ENCODE peak calls at places on chromosomes 3 and 15, in seven cellular contexts. F is right cardiac atrium, S is fibroblast of lung, Q is psoas muscle, R is endothelial cell of umbilical vein, E is dorsolateral prefrontal cortex, Y is HCT116. I is an unnamed sample.

GRCh38 chr15:28123408-28124023 is 24.4 kb upstream of the OCA2 start:
- DNase-seq in F (no peak), S (peak), Q (peak), R (peak), E (peak), Y (peak), I (peak)

GRCh38 chr3:122952509-122952908 is 75.1 kb downstream of the SEMA5B start:
- DNase-seq in F (no peak), S (no peak), Q (no peak), R (no peak), E (no peak), Y (no peak), I (no peak)

GRCh38 chr15:32125595-32125994 is 95.3 kb downstream of the CHRNA7 start:
- DNase-seq in F (no peak), S (no peak), Q (no peak), R (no peak), E (no peak), Y (no peak), I (no peak)

GRCh38 chr3:120831066-120831465 is 76.9 kb upstream of the STXBP5L start:
- DNase-seq in F (no peak), S (no peak), Q (no peak), R (no peak), E (no peak), Y (no peak), I (no peak)

GRCh38 chr15:96340611-96341464 is 10.3 kb downstream of the NR2F2 start:
- DNase-seq in F (peak), S (peak), Q (no peak), R (peak), E (no peak), Y (no peak), I (no peak)

GRCh38 chr3:162512488-162512887 is 1015.9 kb downstream of the OTOL1 start:
- DNase-seq in F (no peak), S (no peak), Q (no peak), R (no peak), E (no peak), Y (no peak), I (no peak)

GRCh38 chr3:184240384-184241140 is 8.2 kb downstream of the ALG3 start:
- DNase-seq in F (no peak), S (peak), Q (no peak), R (peak), E (no peak), Y (no peak), I (no peak)

GRCh38 chr15:75821946-75822345 is 21.3 kb upstream of the UBE2Q2 start:
- DNase-seq in F (no peak), S (no peak), Q (no peak), R (no peak), E (no peak), Y (no peak), I (no peak)

GRCh38 chr3:111850481-111850880 is 8.6 kb upstream of the PHLDB2 start:
- DNase-seq in F (no peak), S (peak), Q (no peak), R (peak), E (no peak), Y (no peak), I (no peak)

GRCh38 chr15:27545494-27546255 is 553.4 kb downstream of the OCA2 start:
- DNase-seq in F (no peak), S (peak), Q (no peak), R (no peak), E (no peak), Y (no peak), I (no peak)

GRCh38 chr15:99155961-99156443 is 51.1 kb downstream of the SYNM start:
- DNase-seq in F (no peak), S (peak), Q (no peak), R (no peak), E (no peak), Y (no peak), I (no peak)

GRCh38 chr3:118987466-118987865 is 47.2 kb downstream of the IGSF11 start:
- DNase-seq in F (peak), S (peak), Q (no peak), R (no peak), E (peak), Y (no peak), I (no peak)

GRCh38 chr15:51160484-51160883 is 65.8 kb upstream of the TNFAIP8L3 start:
- DNase-seq in F (no peak), S (no peak), Q (no peak), R (no peak), E (peak), Y (no peak), I (no peak)

GRCh38 chr3:195163719-195164572 is 107.0 kb downstream of the XXYLT1 start:
- DNase-seq in F (no peak), S (no peak), Q (no peak), R (no peak), E (no peak), Y (no peak), I (no peak)

GRCh38 chr3:195160257-195160898 is 110.6 kb downstream of the XXYLT1 start:
- DNase-seq in F (no peak), S (peak), Q (no peak), R (peak), E (no peak), Y (no peak), I (no peak)

GRCh38 chr3:195159819-195160175 is 111.2 kb downstream of the XXYLT1 start:
- DNase-seq in F (no peak), S (peak), Q (no peak), R (no peak), E (no peak), Y (no peak), I (no peak)

GRCh38 chr3:195160908-195161434 is 110.0 kb downstream of the XXYLT1 start:
- DNase-seq in F (no peak), S (no peak), Q (no peak), R (peak), E (no peak), Y (no peak), I (no peak)

DNA sequence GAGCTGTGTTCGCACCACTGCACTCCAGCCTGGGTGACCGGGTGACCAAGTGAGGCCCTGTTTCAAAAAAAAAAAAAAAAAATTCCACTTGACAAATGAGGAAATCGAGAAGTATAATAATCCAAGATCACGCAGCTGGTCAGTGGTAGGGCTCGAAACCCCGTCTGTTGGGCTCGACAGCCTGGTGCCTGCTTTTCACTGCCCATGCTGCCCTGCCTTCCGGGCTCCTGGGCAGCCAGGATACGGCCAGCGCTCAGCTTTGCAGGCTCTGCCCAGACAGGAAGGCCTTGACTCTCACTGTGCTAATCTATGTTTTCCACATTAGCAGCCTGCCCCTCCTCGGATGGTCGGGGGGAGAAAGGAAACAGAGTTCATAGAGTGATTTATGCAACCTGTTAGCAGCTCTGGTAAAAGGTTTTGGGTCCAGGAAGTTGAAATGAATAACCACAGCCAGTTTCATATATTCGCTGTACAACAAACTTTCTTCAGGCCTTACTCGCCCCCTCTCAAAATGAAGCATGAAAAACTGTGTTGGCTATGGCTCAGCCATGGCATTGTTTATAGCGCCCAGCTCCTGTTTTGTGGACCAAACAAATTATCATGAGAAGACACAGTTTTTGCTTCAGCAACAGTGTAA is 108.8 kb downstream of the XXYLT1 start:
- DNase-seq in F (peak), S (no peak), Q (no peak), R (peak), E (no peak), Y (no peak), I (no peak)
- H3K27ac ChIP-seq in F (peak), S (no peak), Q (no peak), R (peak), E (no peak), Y (no peak), I (no peak)

DNA sequence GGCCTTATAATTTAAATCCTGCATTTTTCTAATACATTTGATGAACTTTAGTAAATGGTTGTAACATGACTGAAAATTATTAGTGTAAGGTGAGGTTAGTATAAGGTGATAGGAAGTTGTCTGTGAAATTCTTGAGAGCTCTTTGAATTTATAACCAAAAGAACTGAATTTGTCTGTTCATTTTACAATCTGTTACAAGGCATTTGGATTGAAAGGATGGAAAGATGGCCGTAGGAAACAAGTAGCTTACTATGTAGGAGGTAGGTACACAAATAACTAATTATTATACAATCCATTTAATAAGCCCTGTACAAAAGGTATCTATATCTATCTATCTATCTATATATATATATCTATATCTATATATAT is 6.6 kb downstream of the DIPK2A start:
- DNase-seq in F (no peak), S (no peak), Q (no peak), R (no peak), E (no peak), Y (no peak), I (no peak)
- H3K4me3 ChIP-seq in F (no peak), S (peak), Q (no peak), R (no peak), E (no peak), Y (no peak), I (no peak)

GRCh38 chr15:73992594-73992898 is 451 bp upstream of the STOML1 start:
- DNase-seq in F (no peak), S (no peak), Q (no peak), R (no peak), E (no peak), Y (no peak), I (no peak)

GRCh38 chr15:73990250-73991005 is 1.7 kb downstream of the STOML1 start:
- DNase-seq in F (no peak), S (no peak), Q (no peak), R (no peak), E (no peak), Y (no peak), I (no peak)

GRCh38 chr15:73991260-73991659 is 835 bp downstream of the STOML1 start:
- DNase-seq in F (peak), S (peak), Q (peak), R (peak), E (no peak), Y (no peak), I (no peak)

GRCh38 chr15:73993211-73993994 is 1.1 kb upstream of the PML start:
- DNase-seq in F (no peak), S (no peak), Q (no peak), R (no peak), E (no peak), Y (no peak), I (no peak)

DNA sequence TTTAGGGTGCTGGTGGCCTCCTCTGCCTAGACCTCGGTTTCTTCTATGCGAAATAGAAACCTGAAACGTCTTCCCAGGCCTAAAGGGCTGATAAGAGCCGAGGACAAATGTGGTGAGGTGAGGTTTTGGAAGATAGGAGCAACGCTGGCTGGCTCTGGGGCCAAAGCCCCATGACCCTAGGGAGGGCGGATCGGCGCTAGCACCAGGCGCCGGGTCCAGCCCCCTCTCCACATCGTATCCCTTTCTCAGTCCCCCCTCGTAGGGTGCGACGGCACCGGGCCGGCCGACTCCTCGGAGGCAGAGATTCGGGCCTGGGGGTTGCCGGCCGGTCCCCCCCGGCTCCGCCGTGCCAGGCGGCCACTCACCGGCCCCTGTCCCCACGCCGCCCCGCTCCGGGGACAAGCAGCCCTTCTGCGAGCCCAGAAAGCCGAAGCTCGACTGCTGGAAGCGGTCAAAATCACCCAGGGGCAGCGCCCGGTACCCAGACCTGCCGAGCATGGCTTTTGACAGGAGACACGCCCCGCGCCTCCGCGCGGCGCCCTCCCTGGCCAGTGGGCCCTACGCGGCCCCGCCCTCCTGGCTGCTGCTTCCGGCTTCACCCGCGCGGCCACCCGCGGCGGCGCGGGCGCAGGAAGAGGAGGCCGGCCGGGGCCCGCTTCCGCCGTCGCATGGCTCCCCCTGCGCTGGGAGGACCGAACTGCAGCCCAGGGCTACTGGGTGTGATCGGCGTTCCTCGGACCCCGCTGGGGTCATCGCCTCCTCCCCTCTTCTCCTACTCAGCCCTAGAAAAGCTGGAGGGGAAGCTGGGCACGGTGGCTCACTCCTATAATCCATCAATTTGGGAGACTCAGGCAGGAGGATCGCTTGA is at the start of gene STOML1:
- DNase-seq in F (peak), S (peak), Q (peak), R (peak), E (peak), Y (peak), I (no peak)
- H3K27ac ChIP-seq in F (peak), S (peak), Q (peak), R (peak), E (peak), Y (peak), I (peak)

GRCh38 chr15:90062023-90062728 is 40.1 kb downstream of the IDH2 start:
- DNase-seq in F (peak), S (peak), Q (no peak), R (no peak), E (no peak), Y (no peak), I (no peak)
- H3K4me3 ChIP-seq in F (no peak), S (no peak), Q (no peak), R (no peak), E (no peak), Y (no peak), I (no peak)

GRCh38 chr3:194133661-194134230 is 2.2 kb upstream of the HES1 start:
- DNase-seq in F (peak), S (peak), Q (peak), R (peak), E (no peak), Y (no peak), I (no peak)
- H3K27ac ChIP-seq in F (peak), S (no peak), Q (peak), R (peak), E (no peak), Y (no peak), I (peak)

GRCh38 chr3:14402304-14402811 is at the start of gene SLC6A6:
- DNase-seq in F (peak), S (peak), Q (peak), R (peak), E (peak), Y (peak), I (no peak)

GRCh38 chr3:14404396-14405119 is 2.2 kb downstream of the SLC6A6 start:
- DNase-seq in F (no peak), S (no peak), Q (no peak), R (no peak), E (no peak), Y (no peak), I (no peak)

GRCh38 chr3:14398801-14399114 is 3.6 kb upstream of the SLC6A6 start:
- DNase-seq in F (no peak), S (no peak), Q (no peak), R (no peak), E (no peak), Y (no peak), I (no peak)

GRCh38 chr3:14403636-14404395 is 1.4 kb downstream of the SLC6A6 start:
- DNase-seq in F (peak), S (no peak), Q (peak), R (peak), E (peak), Y (no peak), I (no peak)

GRCh38 chr3:14401692-14402303 is 608 bp upstream of the SLC6A6 start:
- DNase-seq in F (no peak), S (no peak), Q (no peak), R (no peak), E (no peak), Y (no peak), I (no peak)
- H3K4me3 ChIP-seq in F (peak), S (peak), Q (peak), R (no peak), E (peak), Y (peak), I (peak)

GRCh38 chr3:71542548-71543370 is 40.8 kb downstream of the FOXP1 start:
- DNase-seq in F (peak), S (peak), Q (peak), R (peak), E (peak), Y (no peak), I (no peak)

GRCh38 chr3:71546781-71547180 is 36.7 kb downstream of the FOXP1 start:
- DNase-seq in F (no peak), S (no peak), Q (no peak), R (no peak), E (no peak), Y (no peak), I (no peak)

GRCh38 chr3:71541313-71541712 is 42.2 kb downstream of the FOXP1 start:
- DNase-seq in F (no peak), S (peak), Q (no peak), R (peak), E (no peak), Y (no peak), I (no peak)

GRCh38 chr3:71545330-71545729 is 38.2 kb downstream of the FOXP1 start:
- DNase-seq in F (no peak), S (no peak), Q (no peak), R (no peak), E (no peak), Y (no peak), I (no peak)

DNA sequence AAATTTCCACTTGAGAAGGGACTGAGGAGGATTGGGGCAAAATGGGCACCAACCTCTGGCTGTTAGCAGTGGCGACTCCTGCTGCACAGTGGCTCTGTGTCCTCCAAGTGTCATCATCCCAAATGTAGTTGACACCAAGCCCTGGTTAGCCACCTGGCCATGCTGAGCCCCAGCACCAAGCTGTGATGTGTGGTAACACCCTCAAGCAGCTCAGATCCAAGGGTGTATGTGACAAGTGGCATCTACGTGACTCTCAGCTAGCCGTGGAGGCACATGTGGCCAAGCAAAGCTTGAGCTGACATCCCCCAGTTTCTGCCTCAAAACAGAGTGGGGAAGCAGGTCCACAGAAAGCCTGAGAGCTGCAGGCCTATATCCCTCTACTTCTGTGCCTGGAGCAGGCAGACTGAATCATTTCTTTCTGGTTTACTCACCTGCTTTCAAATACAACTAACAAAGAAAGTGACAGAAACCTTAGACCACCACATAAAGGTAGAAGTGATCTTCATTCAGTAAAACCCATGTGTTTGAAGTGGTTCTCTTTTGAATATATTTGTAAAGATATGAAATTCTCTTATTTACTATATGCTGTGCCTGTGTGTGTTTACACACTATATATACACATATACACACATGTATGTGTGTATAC is 40.0 kb downstream of the FOXP1 start:
- DNase-seq in F (no peak), S (no peak), Q (peak), R (no peak), E (no peak), Y (no peak), I (no peak)
- H3K27ac ChIP-seq in F (peak), S (no peak), Q (peak), R (no peak), E (no peak), Y (no peak), I (no peak)

GRCh38 chr15:58515807-58516206 is 84.0 kb downstream of the LIPC start:
- DNase-seq in F (no peak), S (no peak), Q (no peak), R (no peak), E (no peak), Y (no peak), I (no peak)

GRCh38 chr15:58520464-58520863 is 88.7 kb downstream of the LIPC start:
- DNase-seq in F (no peak), S (no peak), Q (no peak), R (peak), E (no peak), Y (no peak), I (no peak)

GRCh38 chr15:58517682-58518525 is 86.1 kb downstream of the LIPC start:
- DNase-seq in F (no peak), S (no peak), Q (no peak), R (no peak), E (no peak), Y (no peak), I (no peak)

GRCh38 chr15:58518626-58519025 is 86.8 kb downstream of the LIPC start:
- DNase-seq in F (no peak), S (no peak), Q (no peak), R (no peak), E (no peak), Y (no peak), I (no peak)

DNA sequence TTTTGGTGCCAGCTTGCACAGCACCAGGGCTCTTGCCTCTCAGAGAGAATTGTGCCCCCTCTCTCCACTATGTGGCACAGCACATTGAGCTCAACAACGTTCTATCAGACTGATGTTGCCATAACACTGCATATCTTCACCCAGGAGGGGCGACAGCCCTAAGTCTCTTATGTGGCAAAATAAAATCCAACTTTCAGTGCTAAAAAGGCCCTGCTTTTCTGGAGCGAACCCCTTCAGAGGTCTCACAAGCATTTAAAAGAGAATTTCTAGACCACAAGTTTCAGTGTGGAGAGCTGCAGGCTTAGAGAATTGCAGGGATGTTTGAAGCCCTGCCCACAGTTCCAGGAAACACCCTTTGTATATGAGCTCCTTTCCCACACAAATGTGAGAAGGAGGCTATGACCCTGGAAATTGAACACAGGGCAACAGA is 85.5 kb downstream of the LIPC start:
- DNase-seq in F (no peak), S (no peak), Q (no peak), R (peak), E (no peak), Y (peak), I (no peak)
- H3K4me3 ChIP-seq in F (no peak), S (no peak), Q (no peak), R (no peak), E (no peak), Y (no peak), I (no peak)

I was measured in Panc1.